ENCODE peak calls at places on chromosomes 4 and X, in four cellular contexts. One of them, this sample, is unnamed.

GRCh38 chr4:14919785-14920184 is 82.5 kb upstream of the CPEB2 start:
- DNase-seq in trophoblast cell: no peak
- DNase-seq in CD8-positive, alpha-beta memory T cell: no peak
- DNase-seq in dorsolateral prefrontal cortex: no peak
- DNase-seq in this sample: peak; percentile 58

GRCh38 chrX:56745019-56745418 is 16.0 kb downstream of the NBDY start:
- DNase-seq in trophoblast cell: no peak
- DNase-seq in CD8-positive, alpha-beta memory T cell: no peak
- DNase-seq in dorsolateral prefrontal cortex: no peak
- DNase-seq in this sample: no peak

GRCh38 chr4:102477657-102478056 is 23.5 kb upstream of the NFKB1 start:
- DNase-seq in trophoblast cell: no peak
- DNase-seq in CD8-positive, alpha-beta memory T cell: no peak
- DNase-seq in dorsolateral prefrontal cortex: no peak
- DNase-seq in this sample: no peak

GRCh38 chrX:44306336-44306735 is 37.1 kb downstream of the EFHC2 start:
- DNase-seq in trophoblast cell: no peak
- DNase-seq in CD8-positive, alpha-beta memory T cell: no peak
- DNase-seq in dorsolateral prefrontal cortex: no peak
- DNase-seq in this sample: no peak

GRCh38 chr4:25795566-25796454 is 67.0 kb downstream of the SEL1L3 start:
- DNase-seq in trophoblast cell: peak; percentile 43
- DNase-seq in CD8-positive, alpha-beta memory T cell: no peak
- DNase-seq in dorsolateral prefrontal cortex: no peak
- DNase-seq in this sample: no peak

GRCh38 chr4:57448452-57448851 is 338.3 kb upstream of the IGFBP7 start:
- DNase-seq in trophoblast cell: no peak
- DNase-seq in CD8-positive, alpha-beta memory T cell: no peak
- DNase-seq in dorsolateral prefrontal cortex: no peak
- DNase-seq in this sample: no peak

GRCh38 chrX:129738466-129739308 is at the start of gene XPNPEP2:
- DNase-seq in trophoblast cell: no peak
- DNase-seq in CD8-positive, alpha-beta memory T cell: no peak
- DNase-seq in dorsolateral prefrontal cortex: no peak
- DNase-seq in this sample: no peak

GRCh38 chr4:7691992-7692391 is 247.7 kb downstream of the AFAP1 start:
- DNase-seq in trophoblast cell: no peak
- DNase-seq in CD8-positive, alpha-beta memory T cell: no peak
- DNase-seq in dorsolateral prefrontal cortex: peak; percentile 45
- DNase-seq in this sample: no peak

GRCh38 chr4:174828845-174829701 is at the start of gene GLRA3:
- DNase-seq in trophoblast cell: peak; percentile 73
- DNase-seq in CD8-positive, alpha-beta memory T cell: no peak
- DNase-seq in dorsolateral prefrontal cortex: peak; percentile 86
- DNase-seq in this sample: peak; percentile 81

GRCh38 chr4:133146574-133147198 is 2.4 kb upstream of the PCDH10 start:
- DNase-seq in trophoblast cell: no peak
- DNase-seq in CD8-positive, alpha-beta memory T cell: no peak
- DNase-seq in dorsolateral prefrontal cortex: peak; percentile 81
- DNase-seq in this sample: peak; percentile 56

GRCh38 chr4:184448828-184449227 is 25.5 kb downstream of the IRF2 start:
- DNase-seq in trophoblast cell: no peak
- DNase-seq in CD8-positive, alpha-beta memory T cell: no peak
- DNase-seq in dorsolateral prefrontal cortex: peak; percentile 48
- DNase-seq in this sample: no peak

DNA sequence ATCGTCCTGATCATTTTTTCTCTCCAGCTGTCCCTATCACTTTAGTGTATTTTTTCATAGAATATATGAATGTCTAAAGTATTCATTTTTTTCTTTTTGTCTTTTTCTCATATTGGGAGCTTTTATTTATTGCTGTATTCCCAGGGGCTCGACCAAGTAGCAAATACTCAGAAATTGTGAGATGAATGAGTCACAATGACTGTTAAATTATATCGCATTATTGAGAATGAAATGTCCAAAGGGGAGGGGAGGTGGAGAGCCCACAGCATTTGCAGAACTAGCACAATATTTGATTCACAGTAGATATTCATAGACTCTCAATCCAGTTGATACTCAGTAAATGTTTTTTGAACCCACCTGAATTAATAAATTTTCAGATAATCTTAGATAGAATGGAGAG is 543.6 kb upstream of the FAM241A start:
- DNase-seq in trophoblast cell: no peak
- DNase-seq in CD8-positive, alpha-beta memory T cell: no peak
- DNase-seq in dorsolateral prefrontal cortex: no peak
- DNase-seq in this sample: no peak
- H3K27ac ChIP-seq in trophoblast cell: no peak overlapping the region
- H3K27ac ChIP-seq in CD8-positive, alpha-beta memory T cell: no peak overlapping the region
- H3K27ac ChIP-seq in dorsolateral prefrontal cortex: no peak overlapping the region
- H3K27ac ChIP-seq in this sample: no peak overlapping the region

DNA sequence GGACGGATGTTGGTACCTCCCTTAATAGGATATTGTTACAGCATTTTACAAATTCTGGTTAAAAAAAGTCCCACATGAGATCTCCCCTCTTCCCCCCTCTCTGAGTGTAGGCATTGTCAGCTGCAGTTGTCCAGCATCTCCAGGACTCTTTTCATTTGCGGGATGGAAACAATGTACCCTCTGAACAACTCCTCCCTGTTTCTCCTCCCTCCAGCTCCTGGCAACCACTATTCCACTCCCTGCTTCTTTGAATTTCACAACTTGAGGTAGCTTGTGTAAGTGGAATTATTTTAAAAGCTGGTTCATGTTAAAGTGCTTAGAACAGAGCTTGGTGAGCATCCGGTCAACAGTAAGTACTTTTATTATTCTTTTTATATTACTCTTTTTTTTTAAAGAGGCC is 69.8 kb downstream of the TBL1X start:
- DNase-seq in trophoblast cell: no peak
- DNase-seq in CD8-positive, alpha-beta memory T cell: no peak
- DNase-seq in dorsolateral prefrontal cortex: no peak
- DNase-seq in this sample: no peak
- H3K27ac ChIP-seq in trophoblast cell: no peak overlapping the region
- H3K27ac ChIP-seq in CD8-positive, alpha-beta memory T cell: no peak overlapping the region
- H3K27ac ChIP-seq in dorsolateral prefrontal cortex: peak overlapping the region; percentile 26
- H3K27ac ChIP-seq in this sample: no peak overlapping the region

GRCh38 chr4:105978684-105979296 is 83.5 kb downstream of the NPNT start:
- DNase-seq in trophoblast cell: no peak
- DNase-seq in CD8-positive, alpha-beta memory T cell: no peak
- DNase-seq in dorsolateral prefrontal cortex: no peak
- DNase-seq in this sample: no peak
- H3K27ac ChIP-seq in trophoblast cell: peak overlapping the region; percentile 94
- H3K27ac ChIP-seq in CD8-positive, alpha-beta memory T cell: no peak overlapping the region
- H3K27ac ChIP-seq in dorsolateral prefrontal cortex: no peak overlapping the region
- H3K27ac ChIP-seq in this sample: no peak overlapping the region

DNA sequence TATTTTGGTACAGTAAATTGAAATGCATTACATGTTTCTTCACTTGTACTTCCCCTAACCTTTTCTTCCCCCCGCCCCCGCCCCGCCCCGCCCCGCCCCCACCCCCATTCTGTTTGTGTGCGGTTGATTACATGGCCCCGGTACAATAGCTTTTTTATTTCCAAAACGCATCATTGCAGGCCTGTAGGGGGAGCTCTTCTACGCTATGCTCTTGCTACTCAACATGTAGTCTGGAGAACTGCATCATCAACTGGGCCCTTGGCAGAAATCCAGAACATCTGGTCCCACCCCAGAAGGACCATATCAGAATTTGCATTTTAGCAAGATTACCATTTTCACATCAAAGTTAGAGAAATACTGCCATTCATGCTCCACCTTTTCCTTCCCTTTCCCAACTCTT is 333.3 kb upstream of the DDX53 start:
- DNase-seq in trophoblast cell: no peak
- DNase-seq in CD8-positive, alpha-beta memory T cell: no peak
- DNase-seq in dorsolateral prefrontal cortex: peak; percentile 70
- DNase-seq in this sample: no peak
- H3K27ac ChIP-seq in trophoblast cell: no peak overlapping the region
- H3K27ac ChIP-seq in CD8-positive, alpha-beta memory T cell: no peak overlapping the region
- H3K27ac ChIP-seq in dorsolateral prefrontal cortex: no peak overlapping the region
- H3K27ac ChIP-seq in this sample: no peak overlapping the region

GRCh38 chr4:44186850-44187246 is 261.8 kb downstream of the KCTD8 start:
- DNase-seq in trophoblast cell: no peak
- DNase-seq in CD8-positive, alpha-beta memory T cell: no peak
- DNase-seq in dorsolateral prefrontal cortex: no peak
- DNase-seq in this sample: no peak
- H3K27ac ChIP-seq in trophoblast cell: no peak overlapping the region
- H3K27ac ChIP-seq in CD8-positive, alpha-beta memory T cell: no peak overlapping the region
- H3K27ac ChIP-seq in dorsolateral prefrontal cortex: no peak overlapping the region
- H3K27ac ChIP-seq in this sample: no peak overlapping the region

GRCh38 chr4:99857302-99857701 is 36.9 kb downstream of the LAMTOR3 start:
- DNase-seq in trophoblast cell: no peak
- DNase-seq in CD8-positive, alpha-beta memory T cell: no peak
- DNase-seq in dorsolateral prefrontal cortex: no peak
- DNase-seq in this sample: no peak

GRCh38 chr4:99855677-99856076 is 38.5 kb downstream of the LAMTOR3 start:
- DNase-seq in trophoblast cell: no peak
- DNase-seq in CD8-positive, alpha-beta memory T cell: no peak
- DNase-seq in dorsolateral prefrontal cortex: no peak
- DNase-seq in this sample: no peak

GRCh38 chr4:99853190-99853589 is 36.6 kb downstream of the DAPP1 start:
- DNase-seq in trophoblast cell: no peak
- DNase-seq in CD8-positive, alpha-beta memory T cell: no peak
- DNase-seq in dorsolateral prefrontal cortex: no peak
- DNase-seq in this sample: no peak

GRCh38 chr4:99853993-99854392 is 37.4 kb downstream of the DAPP1 start:
- DNase-seq in trophoblast cell: no peak
- DNase-seq in CD8-positive, alpha-beta memory T cell: no peak
- DNase-seq in dorsolateral prefrontal cortex: no peak
- DNase-seq in this sample: no peak

GRCh38 chr4:99856166-99856565 is 38.1 kb downstream of the LAMTOR3 start:
- DNase-seq in trophoblast cell: peak; percentile 22
- DNase-seq in CD8-positive, alpha-beta memory T cell: no peak
- DNase-seq in dorsolateral prefrontal cortex: no peak
- DNase-seq in this sample: no peak
- H3K27ac ChIP-seq in trophoblast cell: no peak overlapping the region
- H3K27ac ChIP-seq in CD8-positive, alpha-beta memory T cell: no peak overlapping the region
- H3K27ac ChIP-seq in dorsolateral prefrontal cortex: no peak overlapping the region
- H3K27ac ChIP-seq in this sample: peak overlapping the region; percentile 59

GRCh38 chr4:73606465-73606974 is 13.7 kb downstream of the RASSF6 start:
- DNase-seq in trophoblast cell: no peak
- DNase-seq in CD8-positive, alpha-beta memory T cell: no peak
- DNase-seq in dorsolateral prefrontal cortex: no peak
- DNase-seq in this sample: no peak
- H3K27ac ChIP-seq in trophoblast cell: no peak overlapping the region
- H3K27ac ChIP-seq in CD8-positive, alpha-beta memory T cell: no peak overlapping the region
- H3K27ac ChIP-seq in dorsolateral prefrontal cortex: no peak overlapping the region
- H3K27ac ChIP-seq in this sample: no peak overlapping the region